ENCODE peak calls at places on chromosome 18, in seven cellular contexts. Y is cerebellar nuclear complex; O is A549; W is activated CD4-positive, alpha-beta T cell treated with anti-CD3 and anti-CD28 coated beads, Interleukin-2, amount 50 U/mL, for 1 hour; S is HS-5; I is left ventricle myocardium inferior; Q is T-helper 9 cell. H is an unnamed sample.

GRCh38 chr18:79459946-79460345 is 64.2 kb downstream of the NFATC1 start:
- DNase-seq in Y (no peak), O (no peak), W (no peak), S (no peak), I (no peak), Q (no peak), H (no peak)

GRCh38 chr18:79525556-79526467 is 130.1 kb downstream of the NFATC1 start:
- DNase-seq in Y (no peak), O (no peak), W (no peak), S (no peak), I (peak), Q (no peak), H (peak)

GRCh38 chr18:12281861-12282260 is 26.2 kb upstream of the TUBB6 start:
- DNase-seq in Y (no peak), O (no peak), W (no peak), S (peak), I (no peak), Q (no peak), H (no peak)

GRCh38 chr18:34650121-34650545 is 60.0 kb upstream of the DTNA start:
- DNase-seq in Y (no peak), O (no peak), W (no peak), S (no peak), I (no peak), Q (no peak), H (no peak)

GRCh38 chr18:32271649-32272324 is 81.9 kb downstream of the MEP1B start:
- DNase-seq in Y (no peak), O (peak), W (no peak), S (peak), I (no peak), Q (no peak), H (no peak)

GRCh38 chr18:22348521-22349316 is 69.0 kb downstream of the CTAGE1 start:
- DNase-seq in Y (no peak), O (no peak), W (no peak), S (no peak), I (peak), Q (no peak), H (peak)

GRCh38 chr18:58996131-58996632 is 131.5 kb downstream of the ZNF532 start:
- DNase-seq in Y (no peak), O (no peak), W (no peak), S (no peak), I (no peak), Q (no peak), H (no peak)

GRCh38 chr18:76633504-76634259 is 138.6 kb upstream of the ZNF516 start:
- DNase-seq in Y (no peak), O (no peak), W (no peak), S (no peak), I (no peak), Q (no peak), H (no peak)

GRCh38 chr18:11819938-11820337 is 31.3 kb upstream of the CHMP1B start:
- DNase-seq in Y (no peak), O (no peak), W (no peak), S (no peak), I (no peak), Q (no peak), H (no peak)

GRCh38 chr18:76134631-76135030 is 360.4 kb downstream of the ZNF516 start:
- DNase-seq in Y (no peak), O (no peak), W (no peak), S (no peak), I (no peak), Q (no peak), H (no peak)

GRCh38 chr18:70293166-70293565 is 4.3 kb downstream of the SOCS6 start:
- DNase-seq in Y (no peak), O (no peak), W (no peak), S (no peak), I (no peak), Q (no peak), H (no peak)

GRCh38 chr18:42141439-42141838 is 186.4 kb downstream of the PIK3C3 start:
- DNase-seq in Y (no peak), O (no peak), W (no peak), S (no peak), I (no peak), Q (no peak), H (no peak)

GRCh38 chr18:55420977-55421611 is 166.9 kb downstream of the TCF4 start:
- DNase-seq in Y (no peak), O (no peak), W (no peak), S (no peak), I (no peak), Q (no peak), H (no peak)

GRCh38 chr18:9101730-9102390 is 639 bp upstream of the NDUFV2 start:
- DNase-seq in Y (no peak), O (peak), W (no peak), S (no peak), I (no peak), Q (no peak), H (no peak)

GRCh38 chr18:62715829-62716678 is 713 bp downstream of the PHLPP1 start:
- DNase-seq in Y (no peak), O (peak), W (peak), S (no peak), I (peak), Q (peak), H (peak)

GRCh38 chr18:78836838-78837237 is 142.8 kb upstream of the SALL3 start:
- DNase-seq in Y (no peak), O (no peak), W (no peak), S (no peak), I (no peak), Q (no peak), H (no peak)

GRCh38 chr18:44396550-44396949 is 284.1 kb upstream of the SETBP1 start:
- DNase-seq in Y (no peak), O (no peak), W (no peak), S (no peak), I (no peak), Q (no peak), H (no peak)

GRCh38 chr18:24369420-24369819 is 28.2 kb downstream of the OSBPL1A start:
- DNase-seq in Y (no peak), O (no peak), W (no peak), S (no peak), I (no peak), Q (no peak), H (no peak)

GRCh38 chr18:32301976-32302743 is 112.3 kb downstream of the MEP1B start:
- DNase-seq in Y (no peak), O (peak), W (no peak), S (peak), I (no peak), Q (no peak), H (no peak)

GRCh38 chr18:58535340-58536186 is 93.3 kb downstream of the ALPK2 start:
- DNase-seq in Y (no peak), O (no peak), W (no peak), S (no peak), I (no peak), Q (no peak), H (no peak)

GRCh38 chr18:46141199-46141598 is 37.0 kb downstream of the HAUS1 start:
- DNase-seq in Y (no peak), O (no peak), W (no peak), S (no peak), I (no peak), Q (no peak), H (no peak)

GRCh38 chr18:79590191-79591039 is 89.2 kb upstream of the CTDP1 start:
- DNase-seq in Y (no peak), O (no peak), W (no peak), S (no peak), I (peak), Q (no peak), H (peak)

GRCh38 chr18:48605408-48605845 is 66.6 kb downstream of the CTIF start:
- DNase-seq in Y (no peak), O (no peak), W (no peak), S (no peak), I (no peak), Q (no peak), H (no peak)

GRCh38 chr18:55228191-55228590 is 268.9 kb upstream of the CCDC68 start:
- DNase-seq in Y (no peak), O (no peak), W (no peak), S (no peak), I (no peak), Q (no peak), H (no peak)

GRCh38 chr18:24659837-24660720 is 199.6 kb downstream of the HRH4 start:
- DNase-seq in Y (no peak), O (no peak), W (peak), S (no peak), I (peak), Q (peak), H (no peak)

GRCh38 chr18:21605218-21605617 is 4.7 kb upstream of the ESCO1 start:
- DNase-seq in Y (no peak), O (no peak), W (no peak), S (no peak), I (no peak), Q (no peak), H (no peak)

GRCh38 chr18:23619388-23619873 is 33.1 kb upstream of the NPC1 start:
- DNase-seq in Y (no peak), O (no peak), W (no peak), S (no peak), I (peak), Q (no peak), H (peak)

GRCh38 chr18:60020107-60020925 is 120.5 kb downstream of the PMAIP1 start:
- DNase-seq in Y (no peak), O (no peak), W (no peak), S (no peak), I (no peak), Q (no peak), H (peak)

GRCh38 chr18:62717059-62717849 is 1.9 kb downstream of the PHLPP1 start:
- DNase-seq in Y (no peak), O (peak), W (peak), S (peak), I (no peak), Q (peak), H (no peak)

GRCh38 chr18:79558196-79559120 is 121.1 kb upstream of the CTDP1 start:
- DNase-seq in Y (no peak), O (no peak), W (no peak), S (no peak), I (no peak), Q (no peak), H (no peak)

GRCh38 chr18:24271381-24272331 is 126.0 kb downstream of the OSBPL1A start:
- DNase-seq in Y (no peak), O (peak), W (no peak), S (peak), I (peak), Q (no peak), H (peak)

GRCh38 chr18:39200153-39200552 is 1634.6 kb upstream of the CELF4 start:
- DNase-seq in Y (no peak), O (no peak), W (no peak), S (no peak), I (no peak), Q (no peak), H (no peak)

GRCh38 chr18:75276813-75277628 is 66.4 kb downstream of the TSHZ1 start:
- DNase-seq in Y (no peak), O (no peak), W (no peak), S (no peak), I (no peak), Q (no peak), H (no peak)

GRCh38 chr18:31508781-31509180 is 10.8 kb downstream of the DSG2 start:
- DNase-seq in Y (no peak), O (no peak), W (no peak), S (no peak), I (no peak), Q (no peak), H (no peak)